ENCODE peak calls at places on chromosomes 3 and 15, in seven cellular contexts. X, R, V, T, G, O and I are unnamed samples.

GRCh38 chr3:111923821-111924220 is 55.0 kb upstream of the ABHD10 start:
- DNase-seq in G (no peak), X (no peak), T (no peak), R (no peak), V (no peak), O (no peak), I (no peak)

GRCh38 chr15:25439456-25439836 is 622 bp upstream of the UBE3A start:
- DNase-seq in R (no peak), X (peak), T (peak), O (peak), V (no peak), G (peak), I (no peak)

GRCh38 chr3:149969945-149970715 is 565 bp downstream of the PFN2 start:
- DNase-seq in O (peak), X (peak), G (no peak), T (no peak), R (peak), V (peak), I (peak)

GRCh38 chr15:101295607-101296225 is 668 bp upstream of the SNRPA1 start:
- DNase-seq in R (no peak), O (no peak), T (no peak), V (peak), X (no peak), G (no peak), I (no peak)

GRCh38 chr15:57866149-57866736 is 159.7 kb downstream of the POLR2M start:
- DNase-seq in X (peak), V (no peak), G (peak), R (peak), T (peak), O (peak), I (peak)

GRCh38 chr3:66239513-66240135 is 18.8 kb downstream of the SLC25A26 start:
- DNase-seq in X (no peak), R (peak), T (no peak), O (no peak), V (no peak), G (no peak), I (no peak)

GRCh38 chr3:100754563-100755334 is 45.5 kb downstream of the TFG start:
- DNase-seq in X (no peak), O (no peak), T (no peak), G (no peak), R (no peak), V (no peak), I (no peak)

GRCh38 chr3:196979545-196979944 is 10.9 kb upstream of the PIGZ start:
- DNase-seq in R (no peak), V (no peak), G (no peak), X (no peak), O (no peak), T (no peak), I (no peak)

GRCh38 chr15:68789921-68790575 is 30.6 kb downstream of the ANP32A start:
- DNase-seq in G (no peak), O (no peak), T (no peak), R (no peak), V (no peak), X (peak), I (no peak)

GRCh38 chr15:31472636-31473383 is 146.2 kb downstream of the KLF13 start:
- DNase-seq in T (no peak), G (no peak), O (peak), V (no peak), X (no peak), R (peak), I (no peak)

GRCh38 chr3:58082047-58082446 is 73.8 kb downstream of the FLNB start:
- DNase-seq in T (peak), X (no peak), V (no peak), G (peak), O (no peak), R (peak), I (no peak)

GRCh38 chr3:31170932-31171670 is 276.6 kb upstream of the GADL1 start:
- DNase-seq in V (no peak), T (no peak), G (peak), X (no peak), R (no peak), O (no peak), I (no peak)

GRCh38 chr3:69379661-69380060 is 6.2 kb downstream of the FRMD4B start:
- DNase-seq in G (no peak), R (no peak), O (no peak), V (no peak), T (no peak), X (no peak), I (no peak)

GRCh38 chr3:45092132-45093031 is 53.8 kb downstream of the CDCP1 start:
- DNase-seq in O (no peak), V (peak), G (no peak), T (no peak), X (no peak), R (no peak), I (no peak)

GRCh38 chr3:146342971-146343370 is 92.1 kb upstream of the PLSCR4 start:
- DNase-seq in R (no peak), T (no peak), G (no peak), X (no peak), V (no peak), O (no peak), I (no peak)

GRCh38 chr15:29671308-29671981 is 150.8 kb downstream of the TJP1 start:
- DNase-seq in R (no peak), G (no peak), T (no peak), V (no peak), O (no peak), X (no peak), I (no peak)

GRCh38 chr15:93829115-93829849 is 402.1 kb upstream of the MCTP2 start:
- DNase-seq in X (peak), O (no peak), T (no peak), V (no peak), G (peak), R (no peak), I (no peak)

GRCh38 chr3:71498053-71498452 is 85.5 kb downstream of the FOXP1 start:
- DNase-seq in V (no peak), G (no peak), X (no peak), T (no peak), O (no peak), R (no peak), I (peak)

GRCh38 chr3:9308298-9308990 is 54.4 kb upstream of the THUMPD3 start:
- DNase-seq in O (no peak), R (no peak), G (no peak), V (no peak), X (peak), T (no peak), I (no peak)

GRCh38 chr3:149867563-149867962 is 54.5 kb downstream of the RNF13 start:
- DNase-seq in X (no peak), V (no peak), G (no peak), O (no peak), R (no peak), T (no peak), I (no peak)

GRCh38 chr3:141231923-141232861 is 567 bp downstream of the PXYLP1 start:
- DNase-seq in X (peak), R (peak), O (no peak), T (no peak), G (peak), V (peak), I (no peak)

GRCh38 chr3:124772081-124772831 is 42.0 kb downstream of the UMPS start:
- DNase-seq in O (no peak), G (no peak), X (peak), T (no peak), R (no peak), V (no peak), I (peak)

GRCh38 chr3:57221883-57222282 is 5.6 kb upstream of the APPL1 start:
- DNase-seq in X (no peak), R (no peak), T (no peak), V (no peak), O (no peak), G (peak), I (no peak)

GRCh38 chr3:108053025-108053424 is 37.8 kb downstream of the CD47 start:
- DNase-seq in X (peak), V (no peak), T (no peak), G (no peak), O (no peak), R (no peak), I (no peak)

GRCh38 chr15:88699861-88700260 is 61.0 kb downstream of the ISG20 start:
- DNase-seq in G (no peak), T (no peak), V (no peak), R (no peak), O (no peak), X (no peak), I (no peak)

GRCh38 chr15:96619171-96619570 is 288.7 kb downstream of the NR2F2 start:
- DNase-seq in V (no peak), X (no peak), G (no peak), R (no peak), T (no peak), O (no peak), I (no peak)

GRCh38 chr3:118137783-118138182 is 896.9 kb downstream of the IGSF11 start:
- DNase-seq in G (no peak), X (no peak), V (no peak), T (no peak), R (no peak), O (no peak), I (no peak)

GRCh38 chr3:185744997-185745843 is 79.6 kb downstream of the IGF2BP2 start:
- DNase-seq in X (no peak), T (peak), R (no peak), O (no peak), G (peak), V (no peak), I (no peak)

GRCh38 chr3:4981688-4982494 is 2.7 kb downstream of the BHLHE40 start:
- DNase-seq in X (no peak), R (no peak), G (peak), V (no peak), O (no peak), T (no peak), I (no peak)

GRCh38 chr3:59016930-59017616 is 32.8 kb downstream of the CFAP20DC start:
- DNase-seq in T (no peak), X (no peak), R (no peak), V (no peak), G (no peak), O (no peak), I (no peak)